ENCODE peak calls at places on chromosome 9, in seven cellular contexts. F is foreskin fibroblast, K is colonic mucosa, H is NCI-H1105, O is heart right ventricle, Q is lower leg skin, B is Calu3. W is an unnamed sample.

GRCh38 chr9:90925581-90926257 is 124.1 kb downstream of the SYK start:
- DNase-seq in H (no peak), K (no peak), Q (peak; percentile 15), B (no peak), F (peak; percentile 90), O (no peak), W (peak; percentile 84)

GRCh38 chr9:114742947-114743346 is 61.0 kb upstream of the TEX48 start:
- DNase-seq in F (no peak), O (no peak), H (no peak), B (no peak), K (no peak), Q (no peak), W (no peak)

GRCh38 chr9:124852121-124852828 is 985 bp upstream of the WDR38 start:
- DNase-seq in O (peak; percentile 80), F (no peak), K (no peak), B (no peak), H (no peak), Q (no peak), W (no peak)

GRCh38 chr9:122498883-122499288 is 11.7 kb upstream of the OR1J2 start:
- DNase-seq in F (peak; percentile 14), O (no peak), Q (no peak), K (no peak), H (no peak), B (peak; percentile 3), W (peak; percentile 24)

GRCh38 chr9:98168952-98169488 is 23.4 kb downstream of the CORO2A start:
- DNase-seq in F (peak; percentile 23), H (no peak), O (peak; percentile 47), Q (no peak), B (peak; percentile 65), K (peak; percentile 57), W (peak; percentile 45)

GRCh38 chr9:95517559-95517933 is 775 bp upstream of the PTCH1 start:
- DNase-seq in Q (no peak), F (no peak), H (no peak), K (no peak), O (no peak), B (no peak), W (no peak)

GRCh38 chr9:30851600-30851999 is 1532.8 kb upstream of the ACO1 start:
- DNase-seq in Q (no peak), H (no peak), F (no peak), K (no peak), B (no peak), O (no peak), W (no peak)

GRCh38 chr9:70533492-70533891 is 119.0 kb upstream of the KLF9 start:
- DNase-seq in B (no peak), O (no peak), H (no peak), Q (no peak), F (no peak), K (no peak), W (no peak)

GRCh38 chr9:32456564-32456963 is 69.4 kb downstream of the RIGI start:
- DNase-seq in O (no peak), F (no peak), B (no peak), H (no peak), K (no peak), Q (no peak), W (no peak)

GRCh38 chr9:91682806-91683205 is 259.2 kb upstream of the NFIL3 start:
- DNase-seq in H (no peak), B (no peak), K (no peak), O (no peak), Q (no peak), F (peak; percentile 28), W (peak; percentile 29)

GRCh38 chr9:81313877-81314276 is 375.5 kb downstream of the TLE1 start:
- DNase-seq in B (no peak), H (no peak), K (no peak), F (no peak), Q (no peak), O (no peak), W (no peak)

GRCh38 chr9:85420750-85421149 is 321.0 kb downstream of the AGTPBP1 start:
- DNase-seq in O (no peak), H (no peak), F (no peak), Q (no peak), K (no peak), B (no peak), W (no peak)

GRCh38 chr9:129494113-129494789 is 126.7 kb downstream of the C9orf50 start:
- DNase-seq in B (no peak), K (peak; percentile 56), O (no peak), Q (no peak), F (no peak), H (no peak), W (no peak)

GRCh38 chr9:131499254-131499653 is 3.5 kb upstream of the POMT1 start:
- DNase-seq in B (no peak), F (no peak), O (no peak), K (no peak), H (no peak), Q (no peak), W (no peak)